ENCODE peak calls at places on chromosomes 11 and 22, in nine cellular contexts. A is SK-MEL-5; O is T-cell; R is stimulated activated CD4-positive, alpha-beta T cell treated with anti-CD3 and anti-CD28 coated beads, Interleukin-2, amount 100 ng/mL, for 48 hours; S is NCI-H1436; H is endothelial cell; M is head of caudate nucleus; V is HS-5; T is astrocyte of the hippocampus. I is an unnamed sample.

GRCh38 chr11:35902961-35903360 is 40.9 kb upstream of the LDLRAD3 start:
- DNase-seq in T (no peak), V (no peak), O (no peak), A (no peak), H (no peak), S (no peak), R (no peak), M (no peak), I (no peak)

GRCh38 chr11:63889344-63889743 is 27.6 kb downstream of the RCOR2 start:
- DNase-seq in R (no peak), H (no peak), A (no peak), V (no peak), O (no peak), T (no peak), M (no peak), S (no peak), I (no peak)

GRCh38 chr11:19963697-19964340 is 196.5 kb downstream of the DBX1 start:
- DNase-seq in A (no peak), S (no peak), R (no peak), T (no peak), M (no peak), H (no peak), O (no peak), V (no peak), I (no peak)

GRCh38 chr11:46617451-46618314 is at the start of gene ATG13:
- DNase-seq in V (peak), T (peak), M (peak), R (peak), A (peak), H (peak), S (peak), O (peak), I (peak)

GRCh38 chr11:119999220-119999619 is 138.7 kb downstream of the TRIM29 start:
- DNase-seq in M (no peak), A (no peak), H (no peak), O (no peak), S (no peak), R (no peak), V (no peak), T (no peak), I (no peak)

GRCh38 chr11:82858556-82859091 is 41.6 kb downstream of the PRCP start:
- DNase-seq in R (no peak), S (no peak), V (peak), O (no peak), H (no peak), M (no peak), A (peak), T (peak), I (no peak)

GRCh38 chr11:61572913-61573312 is 8.0 kb downstream of the SYT7 start:
- DNase-seq in M (no peak), H (no peak), S (no peak), T (no peak), V (no peak), A (no peak), R (no peak), O (no peak), I (no peak)

GRCh38 chr22:45895436-45896152 is 81.4 kb downstream of the WNT7B start:
- DNase-seq in V (no peak), M (no peak), S (no peak), H (no peak), A (no peak), R (no peak), T (no peak), O (no peak), I (no peak)

GRCh38 chr11:114192841-114193389 is 103.3 kb upstream of the NNMT start:
- DNase-seq in H (no peak), O (no peak), A (peak), T (no peak), V (no peak), R (no peak), M (no peak), S (no peak), I (no peak)

I was measured in GM19239.